ENCODE peak calls at places on chromosomes 11 and 22, in seven cellular contexts. N is nephron progenitor cell, F is BJ, I is cardiac fibroblast, P is HCT116, W is body of pancreas, V is colonic mucosa. Y is an unnamed sample.

GRCh38 chr11:113289341-113290187 is 24.8 kb upstream of the TTC12 start:
- DNase-seq in N (peak; percentile 82), F (no peak), I (peak; percentile 58), P (peak; percentile 21), W (peak; percentile 64), V (peak; percentile 43), Y (peak; percentile 81)

GRCh38 chr22:35752172-35752832 is 34.6 kb downstream of the APOL5 start:
- DNase-seq in N (no peak), F (no peak), I (no peak), P (no peak), W (no peak), V (no peak), Y (no peak)

GRCh38 chr22:22144858-22145257 is 99.7 kb upstream of the VPREB1 start:
- DNase-seq in N (no peak), F (no peak), I (no peak), P (no peak), W (no peak), V (no peak), Y (no peak)

GRCh38 chr11:28110839-28111235 is 2.6 kb downstream of the METTL15 start:
- DNase-seq in N (no peak), F (no peak), I (no peak), P (no peak), W (no peak), V (peak; percentile 19), Y (no peak)

GRCh38 chr22:37194750-37195149 is 6.7 kb upstream of the C1QTNF6 start:
- DNase-seq in N (no peak), F (no peak), I (no peak), P (no peak), W (no peak), V (no peak), Y (no peak)

GRCh38 chr11:92204731-92205130 is 19.9 kb upstream of the FAT3 start:
- DNase-seq in N (no peak), F (no peak), I (peak; percentile 66), P (no peak), W (peak; percentile 13), V (no peak), Y (no peak)

GRCh38 chr11:1401656-1402221 is 12.0 kb downstream of the BRSK2 start:
- DNase-seq in N (peak; percentile 97), F (no peak), I (peak; percentile 69), P (no peak), W (peak; percentile 73), V (peak; percentile 66), Y (peak; percentile 77)

GRCh38 chr11:830295-831131 is 2.2 kb upstream of the CD151 start:
- DNase-seq in N (peak; percentile 90), F (no peak), I (peak; percentile 70), P (no peak), W (no peak), V (peak; percentile 90), Y (peak; percentile 92)

GRCh38 chr11:2926611-2927492 is 2.4 kb downstream of the PHLDA2 start:
- DNase-seq in N (peak; percentile 2), F (no peak), I (no peak), P (no peak), W (no peak), V (no peak), Y (no peak)

GRCh38 chr11:72534859-72535547 is 100.7 kb upstream of the CLPB start:
- DNase-seq in N (no peak), F (no peak), I (no peak), P (peak; percentile 10), W (no peak), V (no peak), Y (peak; percentile 55)

GRCh38 chr11:2533642-2534115 is 88.9 kb downstream of the KCNQ1 start:
- DNase-seq in N (peak; percentile 77), F (peak; percentile 50), I (peak; percentile 92), P (peak; percentile 63), W (peak; percentile 75), V (peak; percentile 60), Y (peak; percentile 88)

GRCh38 chr22:24051028-24051427 is 39.9 kb downstream of the CABIN1 start:
- DNase-seq in N (no peak), F (no peak), I (no peak), P (no peak), W (no peak), V (no peak), Y (no peak)

GRCh38 chr11:5690736-5691135 is 1.1 kb downstream of the TRIM22 start:
- DNase-seq in N (no peak), F (no peak), I (peak; percentile 38), P (no peak), W (no peak), V (no peak), Y (no peak)

GRCh38 chr11:44912270-44912987 is 38.3 kb downstream of the TP53I11 start:
- DNase-seq in N (peak; percentile 62), F (no peak), I (no peak), P (no peak), W (no peak), V (no peak), Y (peak; percentile 69)

GRCh38 chr11:12680246-12680939 is 6.2 kb downstream of the TEAD1 start:
- DNase-seq in N (peak; percentile 80), F (peak; percentile 53), I (peak; percentile 94), P (no peak), W (peak; percentile 93), V (peak; percentile 92), Y (peak; percentile 96)

GRCh38 chr22:48576333-48577013 is 1251.2 kb downstream of the BRD1 start:
- DNase-seq in N (peak; percentile 80), F (no peak), I (no peak), P (no peak), W (no peak), V (no peak), Y (peak; percentile 54)

GRCh38 chr11:117005758-117006157 is 92.5 kb downstream of the SIK3 start:
- DNase-seq in N (no peak), F (no peak), I (no peak), P (no peak), W (no peak), V (no peak), Y (no peak)

GRCh38 chr11:3086114-3086513 is 28.9 kb upstream of the CARS1 start:
- DNase-seq in N (no peak), F (no peak), I (no peak), P (no peak), W (no peak), V (no peak), Y (no peak)

GRCh38 chr22:36384766-36385400 is 2.9 kb downstream of the MYH9 start:
- DNase-seq in N (peak; percentile 26), F (no peak), I (peak; percentile 53), P (no peak), W (no peak), V (no peak), Y (no peak)

GRCh38 chr22:43147821-43148220 is 3.5 kb upstream of the TSPO start:
- DNase-seq in N (no peak), F (no peak), I (no peak), P (no peak), W (no peak), V (no peak), Y (no peak)

GRCh38 chr22:20674998-20675397 is 98.9 kb upstream of the SERPIND1 start:
- DNase-seq in N (no peak), F (no peak), I (no peak), P (no peak), W (no peak), V (no peak), Y (no peak)

GRCh38 chr11:126194121-126194543 is 17.3 kb downstream of the RPUSD4 start:
- DNase-seq in N (peak; percentile 59), F (no peak), I (peak; percentile 70), P (no peak), W (peak; percentile 42), V (peak; percentile 46), Y (no peak)

GRCh38 chr11:116535954-116536353 is 236.8 kb downstream of the BUD13 start:
- DNase-seq in N (no peak), F (no peak), I (no peak), P (no peak), W (no peak), V (no peak), Y (no peak)

GRCh38 chr11:37107415-37107814 is 509.4 kb upstream of the RAG2 start:
- DNase-seq in N (no peak), F (no peak), I (no peak), P (no peak), W (no peak), V (no peak), Y (no peak)
- TF ChIP-seq CTCF in N (no peak), F (no peak), I (peak; percentile 10), P (no peak), W (no peak), V (no peak), Y (peak; percentile 20)

GRCh38 chr11:103959279-103959930 is 77.0 kb upstream of the DDI1 start:
- DNase-seq in N (no peak), F (peak; percentile 32), I (peak; percentile 48), P (no peak), W (no peak), V (no peak), Y (no peak)

GRCh38 chr11:103967985-103968384 is 68.5 kb upstream of the DDI1 start:
- DNase-seq in N (no peak), F (no peak), I (no peak), P (no peak), W (no peak), V (no peak), Y (no peak)

GRCh38 chr11:103968685-103969084 is 67.8 kb upstream of the DDI1 start:
- DNase-seq in N (no peak), F (no peak), I (no peak), P (no peak), W (no peak), V (no peak), Y (no peak)

GRCh38 chr11:103961010-103961409 is 75.4 kb upstream of the DDI1 start:
- DNase-seq in N (no peak), F (no peak), I (no peak), P (no peak), W (no peak), V (no peak), Y (no peak)

GRCh38 chr11:103964390-103964789 is 72.0 kb upstream of the DDI1 start:
- DNase-seq in N (no peak), F (no peak), I (no peak), P (no peak), W (no peak), V (no peak), Y (no peak)
- TF ChIP-seq CTCF in N (no peak), F (no peak), I (no peak), P (no peak), W (no peak), V (no peak), Y (peak; percentile 39)

GRCh38 chr22:50548046-50548912 is 2.6 kb downstream of the KLHDC7B start:
- DNase-seq in N (no peak), F (no peak), I (peak; percentile 17), P (no peak), W (peak; percentile 45), V (no peak), Y (no peak)
- TF ChIP-seq CTCF in N (no peak), F (no peak), I (no peak), P (no peak), W (no peak), V (no peak), Y (no peak)

DNA sequence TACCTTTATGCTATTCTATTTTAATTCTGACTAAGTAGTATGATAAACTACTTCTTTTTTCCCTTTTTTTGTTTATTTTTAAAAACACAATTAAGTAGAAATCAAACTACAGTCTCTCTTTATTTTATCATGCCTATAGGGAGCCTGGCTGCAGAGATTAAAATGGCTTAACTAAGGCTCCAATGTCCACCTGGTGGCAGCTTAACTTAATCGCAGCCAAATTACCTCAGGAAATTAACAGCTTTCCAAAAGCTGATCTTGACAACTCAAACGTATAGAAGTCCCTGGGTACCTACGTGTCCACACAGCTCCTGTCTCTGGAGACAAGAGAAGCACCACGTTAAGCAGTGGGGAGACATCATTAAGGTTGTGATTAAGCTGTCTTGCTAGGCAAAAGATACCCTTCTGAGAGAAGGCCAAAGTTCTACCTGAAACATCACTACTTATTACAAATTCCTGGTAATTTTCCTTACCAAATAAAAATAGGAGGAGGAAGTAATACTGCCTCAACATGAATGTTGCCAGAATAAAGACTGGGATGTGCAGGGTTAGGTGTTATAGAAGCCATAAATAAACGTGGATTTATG is 63.2 kb upstream of the SNX19 start:
- DNase-seq in N (no peak), F (no peak), I (peak; percentile 61), P (no peak), W (no peak), V (no peak), Y (no peak)
- TF ChIP-seq CTCF in N (peak; percentile 48), F (peak; percentile 60), I (peak; percentile 67), P (no peak), W (peak; percentile 25), V (peak; percentile 15), Y (peak; percentile 77)

Y was measured in H9.